ENCODE peak calls at places on chromosomes 11 and 22, in seven cellular contexts. V is transverse colon, T is ovary, J is tibial nerve, E is SK-N-SH, Z is stomach, C is A549. Q is an unnamed sample.

GRCh38 chr22:40289991-40290459 is 56.3 kb upstream of the ADSL start:
- DNase-seq in J (no peak), V (peak; percentile 27), C (no peak), T (no peak), E (no peak), Z (peak; percentile 33), Q (peak; percentile 54)

GRCh38 chr22:26122920-26123468 is 46.3 kb upstream of the SEZ6L start:
- DNase-seq in T (no peak), E (no peak), Z (no peak), V (no peak), J (no peak), C (no peak), Q (no peak)

GRCh38 chr11:26963764-26964163 is 30.1 kb upstream of the FIBIN start:
- DNase-seq in T (no peak), J (no peak), E (no peak), C (no peak), Z (no peak), V (no peak), Q (no peak)

GRCh38 chr11:111327908-111328624 is 29.7 kb downstream of the POU2AF3 start:
- DNase-seq in Z (peak; percentile 91), E (no peak), T (no peak), V (no peak), J (no peak), C (no peak), Q (peak; percentile 36)

GRCh38 chr22:26675687-26676273 is 18.4 kb downstream of the MIAT start:
- DNase-seq in V (no peak), Z (no peak), T (no peak), C (no peak), J (no peak), E (no peak), Q (no peak)

GRCh38 chr11:115075340-115075739 is 397.0 kb downstream of the NXPE2 start:
- DNase-seq in Z (no peak), C (no peak), V (no peak), J (no peak), T (no peak), E (no peak), Q (no peak)

GRCh38 chr11:61963282-61964057 is 4.0 kb downstream of the FTH1 start:
- DNase-seq in E (no peak), T (peak; percentile 31), C (peak; percentile 55), Z (no peak), J (no peak), V (peak; percentile 45), Q (peak; percentile 70)

GRCh38 chr22:24952837-24953293 is 349 bp downstream of the KIAA1671 start:
- DNase-seq in E (peak; percentile 84), J (no peak), V (peak; percentile 71), T (no peak), Z (peak; percentile 61), C (peak; percentile 67), Q (peak; percentile 73)

GRCh38 chr22:46022881-46023512 is 46.0 kb upstream of the WNT7B start:
- DNase-seq in T (no peak), V (peak; percentile 2), Z (no peak), E (no peak), C (no peak), J (no peak), Q (no peak)

GRCh38 chr11:96241351-96241841 is 101.6 kb downstream of the MAML2 start:
- DNase-seq in C (peak; percentile 22), E (no peak), T (no peak), Z (no peak), J (no peak), V (peak; percentile 57), Q (no peak)

GRCh38 chr11:96246718-96247540 is 96.1 kb downstream of the MAML2 start:
- DNase-seq in V (no peak), Z (no peak), J (no peak), E (no peak), T (no peak), C (peak; percentile 7), Q (no peak)

GRCh38 chr11:96238563-96239166 is 104.3 kb downstream of the MAML2 start:
- DNase-seq in J (no peak), Z (no peak), V (no peak), T (no peak), C (no peak), E (no peak), Q (no peak)

GRCh38 chr11:96242191-96242845 is 100.7 kb downstream of the MAML2 start:
- DNase-seq in J (no peak), V (no peak), C (no peak), E (no peak), Z (no peak), T (no peak), Q (no peak)

GRCh38 chr11:96242971-96243647 is 99.9 kb downstream of the MAML2 start:
- DNase-seq in C (peak; percentile 96), J (peak; percentile 89), Z (peak; percentile 93), E (peak; percentile 89), T (peak; percentile 95), V (peak; percentile 94), Q (peak; percentile 98)
- TF ChIP-seq EP300 in C (no peak), J (no peak), Z (no peak), E (no peak), T (peak; percentile 17), V (no peak), Q (peak; percentile 35)

DNA sequence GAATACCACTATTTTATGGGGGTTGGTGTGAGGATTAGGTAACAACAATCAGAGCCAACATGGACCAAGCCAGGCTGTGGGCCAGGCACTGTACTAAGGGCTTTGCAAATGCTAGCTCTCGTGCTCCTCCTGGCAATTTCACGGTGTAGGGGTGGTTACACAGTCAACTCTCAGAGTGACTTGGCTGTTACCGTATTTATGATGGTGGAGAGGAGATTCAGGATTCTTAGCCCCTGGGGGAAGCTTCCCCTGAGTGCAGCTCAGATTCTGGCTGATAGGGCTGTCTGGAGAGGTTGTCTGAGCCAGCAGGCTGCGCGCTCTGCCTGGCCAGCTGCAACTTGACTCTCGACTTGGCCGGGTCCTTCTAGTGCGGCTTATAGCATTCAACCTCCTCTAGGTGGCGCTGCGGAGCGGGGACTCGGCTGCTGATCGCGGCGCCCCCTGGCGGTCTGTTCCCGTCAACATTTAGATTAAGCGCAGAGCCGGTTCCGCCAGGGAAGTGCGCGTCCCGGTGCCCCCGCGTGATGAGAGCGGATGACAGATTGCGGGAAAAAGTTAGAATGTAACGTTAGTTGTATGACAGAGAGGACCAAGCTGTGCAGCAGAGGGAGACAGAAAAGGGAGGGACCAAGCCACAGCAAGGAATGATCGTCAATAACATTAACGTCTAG is 4.5 kb upstream of the NCF4 start:
- DNase-seq in J (peak; percentile 65), T (peak; percentile 87), Z (peak; percentile 94), E (peak; percentile 89), C (peak; percentile 79), V (peak; percentile 95), Q (peak; percentile 96)
- TF ChIP-seq EP300 in J (no peak), T (no peak), Z (no peak), E (no peak), C (no peak), V (no peak), Q (no peak)

GRCh38 chr11:94809251-94809650 is 41.1 kb downstream of the AMOTL1 start:
- DNase-seq in V (no peak), Z (no peak), E (no peak), C (no peak), T (no peak), J (no peak), Q (no peak)

GRCh38 chr11:94813436-94813720 is 45.2 kb downstream of the AMOTL1 start:
- DNase-seq in T (no peak), C (no peak), Z (no peak), E (no peak), J (no peak), V (no peak), Q (no peak)

GRCh38 chr11:94815705-94816344 is 47.7 kb downstream of the AMOTL1 start:
- DNase-seq in Z (no peak), C (peak; percentile 43), V (no peak), T (no peak), E (no peak), J (no peak), Q (no peak)

DNA sequence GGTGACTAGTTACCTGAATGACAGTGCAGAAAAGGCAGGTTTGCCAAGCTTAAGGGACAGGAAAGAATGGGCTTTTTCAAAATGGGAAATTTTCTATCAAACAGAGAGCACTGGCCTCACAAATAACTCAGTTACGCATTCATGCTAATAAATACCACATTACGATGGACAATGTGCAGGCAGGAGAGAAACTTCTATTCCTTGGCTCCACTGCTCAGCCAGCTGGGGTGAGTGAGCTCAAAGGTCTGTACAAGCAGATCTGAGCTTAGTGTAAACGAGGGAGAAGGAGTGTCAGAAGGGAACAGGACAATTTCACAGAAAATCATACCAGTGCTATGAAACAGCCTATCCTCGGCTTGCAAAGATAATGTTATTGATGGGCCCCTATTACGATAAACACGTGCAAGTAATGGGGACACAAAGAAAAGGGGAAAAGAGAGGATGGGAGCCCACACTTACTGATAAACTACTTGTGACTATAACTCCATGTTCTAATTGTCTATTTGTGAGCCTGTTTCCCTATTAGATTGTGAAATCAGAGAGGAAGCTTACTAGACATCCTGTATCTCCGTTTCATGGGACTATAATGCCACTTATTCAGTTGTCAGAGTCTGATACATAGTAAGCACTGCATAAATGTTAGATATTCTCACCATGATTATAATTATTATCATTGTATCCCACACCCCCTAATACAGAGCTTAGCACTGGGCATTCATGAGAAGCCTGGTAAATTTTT is 46.3 kb downstream of the AMOTL1 start:
- DNase-seq in C (no peak), T (no peak), J (no peak), V (no peak), Z (no peak), E (no peak), Q (no peak)
- TF ChIP-seq EP300 in C (no peak), T (no peak), J (no peak), V (no peak), Z (peak; percentile 51), E (no peak), Q (no peak)

GRCh38 chr22:19722915-19723164 is 499 bp upstream of the GP1BB start:
- DNase-seq in Z (no peak), J (no peak), E (no peak), T (no peak), V (no peak), C (no peak), Q (no peak)

GRCh38 chr22:19723990-19724827 is 870 bp downstream of the GP1BB start:
- DNase-seq in J (no peak), C (peak; percentile 65), V (no peak), E (no peak), Z (no peak), T (no peak), Q (no peak)

GRCh38 chr22:19724927-19725661 is 1.8 kb downstream of the GP1BB start:
- DNase-seq in Z (no peak), J (no peak), T (no peak), E (no peak), V (no peak), C (no peak), Q (no peak)

GRCh38 chr22:19722175-19722914 is 994 bp upstream of the GP1BB start:
- DNase-seq in V (no peak), E (no peak), Z (no peak), T (no peak), C (no peak), J (no peak), Q (peak; percentile 84)

DNA sequence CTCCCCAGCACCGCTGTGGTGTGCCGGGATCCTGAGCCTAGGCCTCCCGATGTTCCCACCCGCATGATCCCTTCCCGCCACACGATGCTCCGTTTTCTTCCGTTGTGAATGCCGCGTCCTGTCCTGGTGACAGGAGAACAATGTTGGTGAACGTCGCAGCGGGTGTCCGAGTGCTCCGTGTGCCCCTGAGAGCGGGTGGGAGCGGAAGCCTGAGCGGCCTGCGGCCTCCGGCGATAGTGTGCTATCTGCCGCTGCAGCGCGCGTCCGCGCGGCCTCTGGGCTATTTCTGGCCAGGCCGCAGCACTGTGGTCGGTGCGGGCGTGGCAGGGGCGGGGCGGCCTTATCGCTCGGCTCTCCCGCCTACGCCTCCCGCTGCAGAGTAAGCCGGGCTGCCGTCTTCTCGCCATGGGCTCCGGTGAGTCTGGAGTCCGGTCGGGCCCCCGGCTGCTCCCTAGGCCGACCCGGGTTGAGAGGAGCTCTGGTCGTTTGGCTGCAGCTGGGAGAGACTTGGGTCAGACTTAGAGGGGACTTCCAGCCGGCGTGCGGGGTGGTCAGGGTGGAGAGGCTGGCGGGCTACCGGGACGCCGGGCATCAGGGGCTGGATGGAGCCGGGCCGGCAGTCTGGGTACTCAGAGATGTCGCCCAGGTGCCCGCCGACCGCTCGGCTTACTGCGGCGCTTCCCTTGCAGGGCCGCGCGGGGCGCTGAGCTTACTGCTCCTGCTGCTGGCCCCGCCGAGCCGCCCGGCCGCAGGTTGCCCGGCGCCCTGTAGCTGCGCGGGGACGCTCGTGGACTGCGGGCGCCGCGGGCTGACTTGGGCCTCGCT is at the start of gene GP1BB:
- DNase-seq in E (no peak), T (no peak), J (no peak), Z (peak; percentile 68), V (peak; percentile 37), C (peak; percentile 45), Q (no peak)
- TF ChIP-seq EP300 in E (no peak), T (no peak), J (no peak), Z (no peak), V (no peak), C (no peak), Q (no peak)